ENCODE peak calls at places on chromosomes 16 and 17, in four cellular contexts. M is SK-N-SH, G is GM12878, D is HepG2. V is an unnamed sample.
A peak's percentile ranks its signal among the peaks of the same experiment; 100 is the strongest.

GRCh38 chr17:71342726-71343125 is 778.1 kb upstream of the SOX9 start:
- DNase-seq in D (no peak), G (no peak), M (no peak), V (no peak)

GRCh38 chr16:58348986-58349385 is 43.3 kb upstream of the GINS3 start:
- DNase-seq in M (peak; percentile 46), D (no peak), G (no peak), V (no peak)

GRCh38 chr17:17440938-17441730 is 35.7 kb upstream of the MED9 start:
- DNase-seq in M (no peak), G (no peak), D (no peak), V (no peak)

GRCh38 chr16:20937736-20938135 is 37.2 kb downstream of the LYRM1 start:
- DNase-seq in M (no peak), D (peak; percentile 35), G (no peak), V (no peak)

GRCh38 chr17:81428121-81428515 is 32.9 kb downstream of the BAHCC1 start:
- DNase-seq in M (peak; percentile 88), D (no peak), G (no peak), V (no peak)

GRCh38 chr16:87057291-87057881 is 259.8 kb downstream of the C16orf95 start:
- DNase-seq in G (no peak), D (no peak), M (peak; percentile 56), V (no peak)

GRCh38 chr17:79955961-79956735 is 79.5 kb downstream of the TBC1D16 start:
- DNase-seq in M (peak; percentile 15), G (no peak), D (no peak), V (no peak)

GRCh38 chr17:15406081-15406480 is 61.3 kb downstream of the CDRT4 start:
- DNase-seq in M (no peak), G (no peak), D (no peak), V (no peak)

GRCh38 chr16:57666353-57667068 is 1.6 kb upstream of the ADGRG3 start:
- DNase-seq in M (no peak), D (no peak), G (no peak), V (no peak)

GRCh38 chr16:22323173-22323997 is 26.2 kb downstream of the POLR3E start:
- DNase-seq in D (no peak), M (no peak), G (no peak), V (no peak)

GRCh38 chr16:46573008-46573833 is 48.0 kb downstream of the SHCBP1 start:
- DNase-seq in D (peak; percentile 32), G (no peak), M (no peak), V (peak; percentile 12)

GRCh38 chr16:57146735-57147134 is 39.1 kb downstream of the PSME3IP1 start:
- DNase-seq in M (peak; percentile 57), G (no peak), D (peak; percentile 28), V (peak; percentile 46)

GRCh38 chr17:79748296-79749099 is 17.8 kb downstream of the ENPP7 start:
- DNase-seq in G (no peak), D (no peak), M (peak; percentile 82), V (no peak)

GRCh38 chr17:61570118-61570517 is 20.9 kb downstream of the NACA2 start:
- DNase-seq in M (no peak), G (no peak), D (no peak), V (no peak)

GRCh38 chr16:6446370-6446769 is 886.3 kb upstream of the RBFOX1 start:
- DNase-seq in G (no peak), M (no peak), D (no peak), V (no peak)

GRCh38 chr17:44830359-44831269 is 527 bp upstream of the GJC1 start:
- DNase-seq in G (no peak), D (no peak), M (no peak), V (peak; percentile 47)

GRCh38 chr16:19148189-19148588 is 19.9 kb upstream of the SYT17 start:
- DNase-seq in M (no peak), D (no peak), G (no peak), V (no peak)

GRCh38 chr16:86545481-86545880 is 9.6 kb downstream of the MTHFSD start:
- DNase-seq in M (no peak), D (no peak), G (no peak), V (no peak)

GRCh38 chr17:42917236-42917603 is 16.6 kb downstream of the G6PC1 start:
- DNase-seq in D (no peak), M (no peak), G (no peak), V (no peak)

GRCh38 chr17:33164556-33164881 is 128.6 kb downstream of the ASIC2 start:
- DNase-seq in G (no peak), D (no peak), M (no peak), V (no peak)

GRCh38 chr16:81445143-81445922 is 725 bp downstream of the CMIP start:
- DNase-seq in M (peak; percentile 78), G (no peak), D (no peak), V (peak; percentile 61)

GRCh38 chr16:20300312-20301097 is 26.8 kb downstream of the GP2 start:
- DNase-seq in M (peak; percentile 67), D (peak; percentile 71), G (peak; percentile 46), V (peak; percentile 63)

GRCh38 chr16:53053967-53054669 is 673 bp upstream of the CHD9 start:
- DNase-seq in M (peak; percentile 50), G (no peak), D (peak; percentile 26), V (peak; percentile 46)

GRCh38 chr16:74309789-74310781 is 13.5 kb downstream of the PSMD7 start:
- DNase-seq in D (peak; percentile 62), M (peak; percentile 66), G (no peak), V (peak; percentile 65)

GRCh38 chr17:38798614-38799500 is 499 bp downstream of the PIP4K2B start:
- DNase-seq in D (peak; percentile 27), M (peak; percentile 78), G (no peak), V (peak; percentile 40)

GRCh38 chr17:42182927-42183734 is 2.1 kb downstream of the HCRT start:
- DNase-seq in M (no peak), G (no peak), D (peak; percentile 78), V (peak; percentile 58)

GRCh38 chr17:76379275-76379641 is 5.2 kb upstream of the SPHK1 start:
- DNase-seq in G (no peak), M (no peak), D (no peak), V (no peak)

GRCh38 chr17:79986441-79987186 is 49.1 kb downstream of the TBC1D16 start:
- DNase-seq in M (peak; percentile 94), D (peak; percentile 94), G (no peak), V (no peak)

GRCh38 chr17:57515662-57516211 is 229.4 kb downstream of the CCDC182 start:
- DNase-seq in M (no peak), D (no peak), G (no peak), V (no peak)

GRCh38 chr16:57810197-57811024 is 8.1 kb upstream of the KIFC3 start:
- DNase-seq in G (peak; percentile 73), M (no peak), D (peak; percentile 92), V (peak; percentile 94)

GRCh38 chr17:60630352-60630751 is 30.4 kb downstream of the PPM1D start:
- DNase-seq in D (no peak), M (no peak), G (no peak), V (no peak)

GRCh38 chr16:87874639-87875472 is 5.5 kb upstream of the SLC7A5 start:
- DNase-seq in M (no peak), G (no peak), D (no peak), V (no peak)

GRCh38 chr17:9512323-9513168 is 63.1 kb downstream of the STX8 start:
- DNase-seq in M (no peak), D (no peak), G (no peak), V (peak; percentile 17)

GRCh38 chr17:34163681-34164080 is 91.4 kb upstream of the CCL2 start:
- DNase-seq in D (peak; percentile 9), M (peak; percentile 60), G (no peak), V (peak; percentile 29)

GRCh38 chr17:77800832-77801231 is 157.7 kb upstream of the TNRC6C start:
- DNase-seq in M (no peak), D (no peak), G (no peak), V (no peak)

GRCh38 chr17:77803726-77804125 is 154.8 kb upstream of the TNRC6C start:
- DNase-seq in M (no peak), G (no peak), D (no peak), V (no peak)

GRCh38 chr17:77802333-77802615 is 156.2 kb upstream of the TNRC6C start:
- DNase-seq in M (peak; percentile 49), G (no peak), D (no peak), V (no peak)

GRCh38 chr17:77801545-77802332 is 156.8 kb upstream of the TNRC6C start:
- DNase-seq in M (peak; percentile 54), D (no peak), G (no peak), V (no peak)

GRCh38 chr17:77802811-77803220 is 155.7 kb upstream of the TNRC6C start:
- DNase-seq in D (no peak), M (peak; percentile 93), G (no peak), V (no peak)
- TF ChIP-seq USF2 in D (no peak), M (no peak), G (no peak), V (no peak)

DNA sequence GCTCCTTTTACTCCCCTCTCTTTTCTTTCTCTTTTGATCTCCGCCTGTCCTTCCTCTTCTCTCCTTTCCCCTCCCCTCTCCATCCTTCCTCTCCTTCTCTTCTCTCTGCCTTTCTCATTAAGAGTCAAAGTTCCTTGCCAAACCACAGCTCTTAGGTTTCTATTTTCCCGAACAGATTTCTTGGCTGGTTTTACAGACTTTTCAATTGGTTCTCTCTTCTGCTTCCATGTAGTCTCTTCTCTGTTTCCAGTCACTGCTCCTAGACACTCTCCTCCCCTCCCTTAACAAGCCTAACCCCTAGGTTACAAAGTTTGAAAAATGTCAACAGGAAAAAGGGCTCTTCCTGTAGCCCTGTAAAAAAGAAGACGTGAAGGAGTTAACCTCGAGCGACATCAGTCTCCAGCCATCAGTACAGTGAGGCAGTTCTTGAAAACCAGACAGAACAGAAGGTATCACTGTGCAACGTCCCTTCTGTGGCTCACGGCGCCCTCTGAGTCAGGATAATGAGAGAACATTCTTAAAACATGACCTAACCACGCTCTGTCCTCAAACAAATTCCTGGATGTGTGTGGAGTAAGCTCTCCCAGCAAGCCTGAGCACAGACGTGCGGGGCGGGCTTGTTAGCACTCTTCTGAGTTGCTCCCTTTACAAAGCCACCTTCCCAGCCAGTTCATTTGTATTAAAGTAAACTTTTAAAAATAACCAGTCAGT is 11.6 kb upstream of the MARCHF10 start:
- DNase-seq in D (peak; percentile 78), M (peak; percentile 56), G (no peak), V (peak; percentile 97)
- TF ChIP-seq PBX3 in D (no peak), M (peak; percentile 75), G (no peak), V (no peak)

GRCh38 chr17:64107517-64108235 is 22.3 kb downstream of the ERN1 start:
- DNase-seq in G (no peak), M (no peak), D (peak; percentile 35), V (no peak)
- TF ChIP-seq USF2 in G (no peak), M (no peak), D (no peak), V (no peak)

GRCh38 chr16:47970291-47970931 is 185.4 kb downstream of the ABCC12 start:
- DNase-seq in G (no peak), M (no peak), D (peak; percentile 34), V (peak; percentile 11)

GRCh38 chr16:47971225-47971624 is 184.6 kb downstream of the ABCC12 start:
- DNase-seq in G (no peak), M (peak; percentile 25), D (no peak), V (no peak)

GRCh38 chr16:47972246-47972985 is 183.4 kb downstream of the ABCC12 start:
- DNase-seq in G (no peak), D (no peak), M (no peak), V (no peak)

GRCh38 chr16:47976609-47977180 is 179.1 kb downstream of the ABCC12 start:
- DNase-seq in M (no peak), D (no peak), G (no peak), V (no peak)

DNA sequence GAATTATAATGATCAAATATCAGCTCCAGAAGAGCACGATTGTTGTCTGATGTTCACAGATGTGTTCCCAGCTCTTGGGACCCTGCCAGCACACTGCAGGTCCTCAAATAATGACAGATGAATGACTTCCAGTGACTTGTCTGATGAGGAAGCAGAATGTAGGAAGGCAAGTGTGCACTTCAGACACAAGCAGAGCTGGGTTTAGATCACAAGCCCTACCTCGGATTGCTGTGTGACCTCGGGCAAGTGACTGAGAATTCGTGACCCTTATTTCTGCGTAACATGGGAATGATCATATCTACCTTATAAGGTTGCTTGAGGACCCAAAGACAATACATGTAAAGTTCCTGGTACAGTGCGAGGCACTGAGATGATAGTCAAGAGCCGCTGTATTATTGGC is 182.2 kb downstream of the ABCC12 start:
- DNase-seq in M (no peak), G (no peak), D (no peak), V (no peak)
- TF ChIP-seq PBX3 in M (no peak), G (no peak), D (no peak), V (no peak)

V was measured in A549.